ENCODE peak calls at places on chromosomes 16 and 17, in seven cellular contexts. I, H, A, Q, C, B and T are unnamed samples.

GRCh38 chr17:46979023-46979870 is at the start of gene RPRML:
- DNase-seq in I (no peak), H (no peak), A (peak), Q (peak), C (no peak), B (peak), T (peak)

GRCh38 chr17:35286120-35286781 is 43.4 kb downstream of the SLFN5 start:
- DNase-seq in I (no peak), H (no peak), A (no peak), Q (no peak), C (no peak), B (peak), T (no peak)

GRCh38 chr16:58027341-58028167 is 2.0 kb downstream of the MMP15 start:
- DNase-seq in I (peak), H (peak), A (peak), Q (peak), C (no peak), B (no peak), T (peak)

GRCh38 chr16:13920510-13920818 is 510 bp downstream of the ERCC4 start:
- DNase-seq in I (no peak), H (no peak), A (no peak), Q (no peak), C (no peak), B (no peak), T (no peak)

GRCh38 chr16:1787322-1788094 is 4.7 kb downstream of the NUBP2 start:
- DNase-seq in I (no peak), H (no peak), A (no peak), Q (no peak), C (no peak), B (no peak), T (no peak)

GRCh38 chr16:55948230-55948629 is 73.1 kb upstream of the CES5A start:
- DNase-seq in I (no peak), H (no peak), A (no peak), Q (no peak), C (no peak), B (no peak), T (no peak)

GRCh38 chr17:31467502-31468256 is 76.2 kb downstream of the RAB11FIP4 start:
- DNase-seq in I (no peak), H (no peak), A (peak), Q (peak), C (no peak), B (no peak), T (peak)

GRCh38 chr17:10021239-10021638 is 116.2 kb upstream of the RCVRN start:
- DNase-seq in I (peak), H (no peak), A (no peak), Q (no peak), C (no peak), B (peak), T (no peak)

GRCh38 chr17:28612936-28613872 is 781 bp downstream of the RSKR start:
- DNase-seq in I (no peak), H (no peak), A (peak), Q (peak), C (peak), B (peak), T (peak)

GRCh38 chr16:30567991-30568638 is 3.4 kb downstream of the ZNF688 start:
- DNase-seq in I (no peak), H (peak), A (no peak), Q (no peak), C (peak), B (peak), T (no peak)

GRCh38 chr17:60103957-60104356 is 25.2 kb upstream of the HEATR6 start:
- DNase-seq in I (peak), H (no peak), A (no peak), Q (no peak), C (no peak), B (no peak), T (peak)

GRCh38 chr17:59845595-59846390 is 47.0 kb downstream of the TUBD1 start:
- DNase-seq in I (peak), H (peak), A (no peak), Q (no peak), C (peak), B (peak), T (peak)

GRCh38 chr17:66716236-66717026 is 118.5 kb upstream of the CACNG5 start:
- DNase-seq in I (no peak), H (no peak), A (no peak), Q (peak), C (no peak), B (no peak), T (peak)

GRCh38 chr16:87541004-87541881 is 48.4 kb upstream of the ZCCHC14 start:
- DNase-seq in I (no peak), H (no peak), A (no peak), Q (peak), C (peak), B (no peak), T (no peak)

GRCh38 chr16:8859913-8860881 is 8.6 kb downstream of the CARHSP1 start:
- DNase-seq in I (no peak), H (peak), A (no peak), Q (no peak), C (peak), B (no peak), T (no peak)

GRCh38 chr17:17783825-17784598 is 52.8 kb downstream of the SREBF1 start:
- DNase-seq in I (peak), H (no peak), A (peak), Q (peak), C (no peak), B (no peak), T (peak)

GRCh38 chr17:47694018-47694817 is at the start of gene TBKBP1:
- DNase-seq in I (no peak), H (no peak), A (peak), Q (peak), C (no peak), B (no peak), T (peak)

GRCh38 chr17:935485-935884 is 44.1 kb downstream of the NXN start:
- DNase-seq in I (no peak), H (no peak), A (no peak), Q (no peak), C (no peak), B (no peak), T (no peak)

GRCh38 chr16:66608241-66609138 is 4.0 kb downstream of the CMTM3 start:
- DNase-seq in I (peak), H (peak), A (peak), Q (peak), C (peak), B (peak), T (peak)

GRCh38 chr17:21029032-21029431 is 13.8 kb downstream of the USP22 start:
- DNase-seq in I (no peak), H (no peak), A (no peak), Q (no peak), C (peak), B (no peak), T (peak)

GRCh38 chr17:43368740-43369506 is 29.9 kb upstream of the ARL4D start:
- DNase-seq in I (peak), H (peak), A (peak), Q (peak), C (peak), B (peak), T (peak)

GRCh38 chr17:49756805-49757496 is 7.0 kb downstream of the FAM117A start:
- DNase-seq in I (no peak), H (no peak), A (no peak), Q (no peak), C (no peak), B (no peak), T (no peak)

GRCh38 chr17:49755681-49756283 is 8.1 kb downstream of the FAM117A start:
- DNase-seq in I (no peak), H (no peak), A (peak), Q (no peak), C (no peak), B (no peak), T (no peak)

GRCh38 chr17:49759203-49759602 is 4.7 kb downstream of the FAM117A start:
- DNase-seq in I (no peak), H (no peak), A (no peak), Q (no peak), C (no peak), B (no peak), T (no peak)

GRCh38 chr17:49753959-49754391 is 10.0 kb downstream of the FAM117A start:
- DNase-seq in I (no peak), H (no peak), A (no peak), Q (no peak), C (no peak), B (no peak), T (no peak)

GRCh38 chr17:49756323-49756722 is 7.6 kb downstream of the FAM117A start:
- DNase-seq in I (no peak), H (no peak), A (no peak), Q (no peak), C (no peak), B (no peak), T (no peak)
- H3K27ac ChIP-seq in I (no peak), H (no peak), A (no peak), Q (no peak), C (no peak), B (no peak), T (no peak)

GRCh38 chr16:20349615-20350014 is 2.9 kb downstream of the UMOD start:
- DNase-seq in I (no peak), H (no peak), A (no peak), Q (peak), C (no peak), B (no peak), T (peak)
- H3K27ac ChIP-seq in I (no peak), H (no peak), A (no peak), Q (no peak), C (no peak), B (no peak), T (no peak)

DNA sequence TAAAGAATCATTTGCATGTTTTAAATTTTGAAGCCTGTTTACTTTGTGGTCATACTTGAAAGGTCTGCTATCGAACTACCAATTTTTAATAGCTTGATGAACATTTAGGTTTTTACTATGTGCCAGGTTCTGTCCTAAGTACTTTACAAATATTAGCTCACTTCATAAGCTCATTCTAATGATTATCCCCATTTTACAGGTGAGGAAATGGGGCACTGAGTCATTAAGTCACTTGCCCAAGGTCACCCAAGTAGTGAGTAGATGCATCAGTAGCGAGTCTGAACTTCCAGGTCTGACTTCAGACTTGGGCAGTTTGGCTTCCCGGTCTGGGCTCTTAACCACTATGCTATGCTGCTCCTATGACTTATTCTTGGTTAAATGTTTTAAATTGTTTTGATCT is 4.0 kb downstream of the NDEL1 start:
- DNase-seq in I (no peak), H (no peak), A (no peak), Q (no peak), C (no peak), B (no peak), T (no peak)
- H3K27ac ChIP-seq in I (no peak), H (no peak), A (no peak), Q (no peak), C (no peak), B (no peak), T (no peak)

DNA sequence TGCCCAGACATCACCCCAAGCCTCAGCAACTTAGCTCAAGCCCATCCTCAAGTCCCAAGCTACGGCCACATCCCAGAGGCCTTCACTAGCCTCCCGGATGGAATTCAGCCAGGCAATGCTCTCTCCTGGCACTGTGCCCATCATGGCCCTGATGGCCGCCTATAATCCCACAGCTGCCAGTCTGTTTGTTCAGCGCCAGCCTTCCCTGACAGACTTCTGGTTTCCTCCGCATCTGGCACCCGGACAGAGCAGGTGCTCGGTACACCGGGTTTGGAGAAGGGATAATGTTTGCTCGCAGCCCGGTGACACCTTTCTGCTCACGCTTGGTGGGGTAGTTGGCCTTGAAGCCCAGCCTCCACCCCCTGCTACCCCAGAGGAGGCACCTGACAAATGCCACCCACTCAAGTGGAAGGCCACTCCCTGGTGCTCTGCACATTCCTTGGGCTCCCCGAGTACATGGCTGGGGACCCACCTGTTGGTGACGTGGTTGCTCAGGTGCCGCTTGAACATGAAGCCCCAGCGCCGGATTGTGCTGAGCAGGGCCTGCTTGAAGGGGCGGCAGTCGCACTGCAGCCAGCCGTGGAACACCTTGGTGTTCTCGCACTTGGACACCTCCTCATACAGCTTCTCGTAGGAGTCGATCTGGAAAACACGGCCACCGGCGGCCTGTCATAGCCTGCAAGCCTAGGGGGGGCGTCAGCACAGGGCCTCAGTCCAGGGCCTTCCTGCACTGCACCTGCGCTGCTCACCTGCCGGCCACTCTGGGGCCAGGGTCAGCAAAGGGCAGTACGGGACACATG is 47.1 kb downstream of the DNAH17 start:
- DNase-seq in I (peak), H (no peak), A (no peak), Q (no peak), C (no peak), B (no peak), T (peak)
- H3K27ac ChIP-seq in I (no peak), H (no peak), A (no peak), Q (no peak), C (no peak), B (no peak), T (no peak)

DNA sequence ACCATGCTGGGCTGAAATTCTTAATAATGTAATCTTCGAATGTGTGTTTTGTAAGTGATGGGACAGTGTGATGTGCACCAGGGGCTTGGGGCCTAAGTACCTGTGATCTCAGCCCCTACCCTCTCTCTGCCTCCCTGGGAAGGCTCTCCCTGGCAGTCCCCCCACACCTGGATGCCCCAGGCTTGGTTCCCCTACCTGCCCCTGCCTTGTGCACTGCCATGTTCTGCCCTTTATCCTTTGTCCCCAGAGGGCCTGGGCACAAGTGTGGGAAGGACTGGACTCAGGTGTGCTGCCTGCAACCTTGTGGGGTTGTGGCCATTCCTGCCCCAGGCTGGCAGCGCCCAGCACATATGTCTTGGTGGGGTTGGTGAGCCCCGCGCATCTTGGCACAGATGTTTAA is 55.4 kb upstream of the CREBBP start:
- DNase-seq in I (no peak), H (no peak), A (no peak), Q (no peak), C (no peak), B (no peak), T (peak)
- H3K27ac ChIP-seq in I (no peak), H (no peak), A (no peak), Q (no peak), C (no peak), B (no peak), T (no peak)

GRCh38 chr17:64155090-64155630 is 25.2 kb upstream of the ERN1 start:
- DNase-seq in I (no peak), H (no peak), A (no peak), Q (no peak), C (no peak), B (no peak), T (no peak)

GRCh38 chr17:64156670-64157069 is 26.7 kb upstream of the ERN1 start:
- DNase-seq in I (no peak), H (no peak), A (no peak), Q (peak), C (no peak), B (no peak), T (peak)

GRCh38 chr17:64154321-64155089 is 24.6 kb upstream of the ERN1 start:
- DNase-seq in I (no peak), H (no peak), A (no peak), Q (peak), C (no peak), B (no peak), T (peak)

GRCh38 chr17:64157669-64158180 is 27.8 kb upstream of the ERN1 start:
- DNase-seq in I (no peak), H (no peak), A (no peak), Q (peak), C (no peak), B (no peak), T (peak)

GRCh38 chr17:64155751-64156544 is 26.0 kb upstream of the ERN1 start:
- DNase-seq in I (peak), H (no peak), A (no peak), Q (peak), C (no peak), B (no peak), T (peak)
- H3K27ac ChIP-seq in I (peak), H (no peak), A (peak), Q (no peak), C (no peak), B (no peak), T (no peak)